ENCODE peak calls at places on chromosome 7, in five cellular contexts. One of them, this sample, is unnamed.

GRCh38 chr7:136114966-136115762 is 138.0 kb upstream of the MTPN start:
- DNase-seq in H1: peak
- DNase-seq in HepG2: peak
- DNase-seq in GM12878: no peak
- DNase-seq in HEK293T: peak
- DNase-seq in this sample: peak

GRCh38 chr7:154911862-154912261 is 91.1 kb downstream of the PAXIP1 start:
- DNase-seq in H1: no peak
- DNase-seq in HEK293T: no peak
- DNase-seq in HepG2: no peak
- DNase-seq in GM12878: no peak
- DNase-seq in this sample: no peak

GRCh38 chr7:158165711-158166110 is 421.9 kb downstream of the PTPRN2 start:
- DNase-seq in HEK293T: no peak
- DNase-seq in GM12878: no peak
- DNase-seq in HepG2: no peak
- DNase-seq in H1: no peak
- DNase-seq in this sample: no peak

GRCh38 chr7:44565097-44565794 is 8.5 kb downstream of the DDX56 start:
- DNase-seq in H1: peak
- DNase-seq in HepG2: peak
- DNase-seq in GM12878: no peak
- DNase-seq in HEK293T: peak
- DNase-seq in this sample: peak

GRCh38 chr7:115851291-115851690 is 179.3 kb downstream of the TFEC start:
- DNase-seq in H1: no peak
- DNase-seq in HEK293T: no peak
- DNase-seq in HepG2: peak
- DNase-seq in GM12878: no peak
- DNase-seq in this sample: peak

GRCh38 chr7:30169585-30169978 is 34.8 kb downstream of the MTURN start:
- DNase-seq in HepG2: no peak
- DNase-seq in H1: no peak
- DNase-seq in GM12878: no peak
- DNase-seq in HEK293T: no peak
- DNase-seq in this sample: no peak

GRCh38 chr7:105487559-105488218 is 34.4 kb downstream of the PUS7 start:
- DNase-seq in HEK293T: peak
- DNase-seq in HepG2: peak
- DNase-seq in H1: no peak
- DNase-seq in GM12878: no peak
- DNase-seq in this sample: no peak

GRCh38 chr7:156556083-156556482 is 84.5 kb upstream of the RNF32 start:
- DNase-seq in HEK293T: no peak
- DNase-seq in H1: no peak
- DNase-seq in GM12878: no peak
- DNase-seq in HepG2: no peak
- DNase-seq in this sample: no peak

GRCh38 chr7:116171094-116171493 is 39.2 kb upstream of the TES start:
- DNase-seq in H1: no peak
- DNase-seq in HepG2: no peak
- DNase-seq in HEK293T: no peak
- DNase-seq in GM12878: no peak
- DNase-seq in this sample: no peak

GRCh38 chr7:35826751-35827150 is 25.9 kb downstream of the SEPTIN7 start:
- DNase-seq in H1: no peak
- DNase-seq in HEK293T: no peak
- DNase-seq in GM12878: no peak
- DNase-seq in HepG2: no peak
- DNase-seq in this sample: no peak

DNA sequence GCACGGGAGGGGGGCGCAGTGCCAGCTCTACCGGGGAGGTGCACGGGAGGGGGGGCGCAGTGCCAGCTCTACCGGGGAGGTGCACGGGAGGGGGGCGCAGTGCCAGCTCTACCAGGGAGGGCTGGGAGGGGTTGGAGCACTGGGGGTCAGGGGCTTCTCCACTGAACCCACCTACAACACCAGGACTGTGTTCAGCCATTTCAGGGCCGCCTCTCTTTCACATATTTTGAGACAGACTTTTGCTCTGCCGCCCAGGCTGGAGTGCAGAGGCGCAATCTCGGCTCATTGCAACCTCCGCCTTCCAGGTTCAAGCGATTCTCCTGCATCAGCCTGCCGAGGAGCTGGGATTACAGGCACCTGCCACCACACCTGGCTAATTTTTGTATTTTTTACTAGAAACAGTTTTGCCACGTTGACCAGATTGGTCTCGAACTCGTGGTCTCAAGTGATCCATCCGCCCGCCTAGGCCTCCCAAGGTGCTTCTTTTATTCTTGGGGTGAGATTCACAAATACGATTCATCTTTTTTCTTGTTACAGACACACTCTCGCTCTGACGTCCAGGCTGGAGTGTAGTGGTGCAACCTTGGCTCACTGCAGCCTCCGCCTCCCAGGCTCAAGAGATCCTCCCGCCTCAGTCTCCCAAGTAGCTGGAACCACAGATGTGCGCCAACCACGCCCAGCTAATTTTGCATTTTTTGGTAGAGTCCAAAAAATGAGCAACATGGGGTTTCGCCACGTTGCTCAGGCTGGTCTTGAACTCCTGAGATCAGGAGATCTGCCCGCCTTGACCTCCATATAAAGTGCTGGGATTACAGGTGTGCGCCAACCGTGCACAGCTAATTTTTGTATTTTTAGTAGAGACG is 37.0 kb downstream of the ADAP1 start:
- DNase-seq in H1: no peak
- DNase-seq in HEK293T: no peak
- DNase-seq in HepG2: no peak
- DNase-seq in GM12878: no peak
- DNase-seq in this sample: no peak
- TF ChIP-seq SUZ12 in H1: no peak
- TF ChIP-seq SUZ12 in HEK293T: no peak
- TF ChIP-seq SUZ12 in HepG2: no peak
- TF ChIP-seq SUZ12 in GM12878: no peak
- TF ChIP-seq SUZ12 in this sample: no peak

DNA sequence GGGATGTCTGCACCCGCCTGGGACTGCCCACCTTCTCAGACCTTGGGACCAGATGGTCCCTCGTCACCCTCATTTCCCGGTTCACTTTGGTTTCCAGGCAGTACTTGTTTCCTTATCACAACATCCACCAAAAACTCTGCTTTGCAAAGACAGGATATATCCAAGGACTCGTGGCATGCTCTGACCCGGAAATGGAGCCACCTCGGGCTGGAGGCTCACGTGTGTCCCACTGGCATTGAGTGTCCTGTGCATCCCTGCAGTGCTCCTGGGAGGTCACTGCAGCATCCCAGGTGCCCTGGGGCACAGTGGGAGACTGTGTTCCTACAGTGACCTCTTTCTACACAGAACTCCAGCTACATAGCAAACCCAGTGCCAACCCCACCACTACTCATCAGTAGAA is 611.9 kb upstream of the FOXK1 start:
- DNase-seq in HepG2: no peak
- DNase-seq in H1: no peak
- DNase-seq in HEK293T: no peak
- DNase-seq in GM12878: no peak
- DNase-seq in this sample: no peak
- TF ChIP-seq SUZ12 in HepG2: no peak
- TF ChIP-seq SUZ12 in H1: no peak
- TF ChIP-seq SUZ12 in HEK293T: no peak
- TF ChIP-seq SUZ12 in GM12878: no peak
- TF ChIP-seq SUZ12 in this sample: no peak

GRCh38 chr7:130062246-130062645 is 8.1 kb upstream of the KLHDC10 start:
- DNase-seq in H1: no peak
- DNase-seq in HepG2: no peak
- DNase-seq in GM12878: no peak
- DNase-seq in HEK293T: no peak
- DNase-seq in this sample: no peak

GRCh38 chr7:130063036-130063435 is 7.3 kb upstream of the KLHDC10 start:
- DNase-seq in H1: peak
- DNase-seq in HEK293T: peak
- DNase-seq in GM12878: no peak
- DNase-seq in HepG2: peak
- DNase-seq in this sample: peak

GRCh38 chr7:130069179-130069977 is 956 bp upstream of the KLHDC10 start:
- DNase-seq in HEK293T: no peak
- DNase-seq in H1: no peak
- DNase-seq in GM12878: no peak
- DNase-seq in HepG2: peak
- DNase-seq in this sample: no peak

GRCh38 chr7:130069978-130070899 is at the start of gene KLHDC10:
- DNase-seq in HepG2: peak
- DNase-seq in H1: peak
- DNase-seq in HEK293T: peak
- DNase-seq in GM12878: peak
- DNase-seq in this sample: peak

DNA sequence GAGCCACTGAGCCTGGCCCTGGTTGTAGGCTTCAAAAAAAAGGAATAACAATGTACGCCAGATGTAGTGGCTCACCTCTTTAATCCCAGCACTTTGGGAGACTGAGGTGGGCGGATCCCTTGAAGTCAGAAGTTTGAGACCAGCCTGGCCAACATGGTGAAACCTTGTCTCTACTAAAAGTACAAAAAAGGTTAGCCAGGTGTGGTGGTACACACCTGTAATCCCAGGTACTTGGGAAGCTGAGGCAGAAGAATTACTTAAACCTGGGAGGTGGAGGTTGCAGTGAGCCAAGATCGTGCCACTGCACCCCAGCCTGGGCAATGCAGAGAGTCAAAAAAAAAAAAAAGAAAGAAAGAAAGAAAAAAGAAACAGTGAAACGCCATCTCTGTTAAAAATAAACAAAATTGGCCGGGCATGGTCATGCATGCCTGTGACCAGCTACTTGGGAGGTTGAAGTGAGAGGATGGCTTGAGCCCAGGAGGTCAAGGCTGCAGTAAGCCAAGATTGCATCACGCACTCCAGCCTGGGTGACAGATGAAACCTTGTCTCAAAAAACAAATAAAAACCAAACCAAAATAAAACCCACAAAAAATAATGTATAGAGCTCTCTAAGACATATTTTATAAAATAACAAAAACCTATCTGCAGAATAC is 4.7 kb upstream of the KLHDC10 start:
- DNase-seq in GM12878: no peak
- DNase-seq in HepG2: peak
- DNase-seq in HEK293T: no peak
- DNase-seq in H1: no peak
- DNase-seq in this sample: no peak
- TF ChIP-seq SUZ12 in GM12878: no peak
- TF ChIP-seq SUZ12 in HepG2: no peak
- TF ChIP-seq SUZ12 in HEK293T: no peak
- TF ChIP-seq SUZ12 in H1: no peak
- TF ChIP-seq SUZ12 in this sample: no peak

GRCh38 chr7:95550546-95550945 is 45.8 kb downstream of the PDK4 start:
- DNase-seq in HepG2: no peak
- DNase-seq in GM12878: no peak
- DNase-seq in H1: no peak
- DNase-seq in HEK293T: no peak
- DNase-seq in this sample: no peak

GRCh38 chr7:95546647-95547046 is 49.7 kb downstream of the PDK4 start:
- DNase-seq in H1: no peak
- DNase-seq in HepG2: no peak
- DNase-seq in HEK293T: no peak
- DNase-seq in GM12878: no peak
- DNase-seq in this sample: no peak

GRCh38 chr7:95547949-95548348 is 48.4 kb downstream of the PDK4 start:
- DNase-seq in H1: no peak
- DNase-seq in GM12878: no peak
- DNase-seq in HepG2: no peak
- DNase-seq in HEK293T: no peak
- DNase-seq in this sample: no peak

GRCh38 chr7:95547356-95547755 is 49.0 kb downstream of the PDK4 start:
- DNase-seq in GM12878: no peak
- DNase-seq in HepG2: no peak
- DNase-seq in H1: no peak
- DNase-seq in HEK293T: no peak
- DNase-seq in this sample: no peak

DNA sequence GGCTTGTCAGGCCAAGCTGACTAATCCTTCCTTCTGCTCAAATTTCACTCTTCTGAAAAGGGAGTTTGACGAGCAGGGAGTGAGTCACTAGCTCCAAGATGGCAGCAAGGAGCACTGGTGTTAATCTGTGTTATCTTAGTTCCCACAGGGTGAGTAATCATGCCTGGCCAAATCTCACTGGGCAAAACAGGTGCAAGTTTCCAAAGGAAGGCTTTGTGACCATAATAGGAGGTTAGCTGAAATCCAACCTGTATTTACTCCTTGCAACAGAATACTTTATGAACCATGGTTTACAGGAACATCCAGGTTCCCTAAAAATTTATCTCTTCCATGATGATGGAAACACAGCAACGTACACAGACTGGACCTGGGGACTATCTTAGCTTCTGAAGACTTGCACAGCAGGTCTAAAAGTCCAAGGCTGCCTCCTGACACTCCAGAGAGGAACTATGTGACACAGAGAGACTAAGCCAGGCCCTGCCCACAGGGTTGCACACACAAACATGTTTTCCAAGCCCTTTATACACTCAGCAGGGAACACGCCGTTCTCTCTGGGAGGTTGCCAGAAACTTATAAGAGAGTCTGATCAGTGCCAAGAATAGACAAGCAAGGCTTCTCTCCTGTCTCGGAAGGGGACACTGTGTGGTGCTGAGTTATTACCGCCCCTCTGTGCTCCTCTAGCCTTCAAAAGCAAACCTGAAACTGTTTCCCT is 46.3 kb downstream of the PDK4 start:
- DNase-seq in GM12878: no peak
- DNase-seq in HEK293T: no peak
- DNase-seq in HepG2: no peak
- DNase-seq in H1: no peak
- DNase-seq in this sample: peak
- TF ChIP-seq SUZ12 in GM12878: no peak
- TF ChIP-seq SUZ12 in HEK293T: no peak
- TF ChIP-seq SUZ12 in HepG2: no peak
- TF ChIP-seq SUZ12 in H1: no peak
- TF ChIP-seq SUZ12 in this sample: no peak

GRCh38 chr7:1859266-1860035 is 189.4 kb downstream of the ELFN1 start:
- DNase-seq in H1: no peak
- DNase-seq in HepG2: no peak
- DNase-seq in GM12878: no peak
- DNase-seq in HEK293T: no peak
- DNase-seq in this sample: no peak

GRCh38 chr7:1857487-1858425 is 187.7 kb downstream of the ELFN1 start:
- DNase-seq in HepG2: no peak
- DNase-seq in H1: no peak
- DNase-seq in HEK293T: no peak
- DNase-seq in GM12878: no peak
- DNase-seq in this sample: no peak

GRCh38 chr7:1856966-1857441 is 186.9 kb downstream of the ELFN1 start:
- DNase-seq in H1: no peak
- DNase-seq in HEK293T: no peak
- DNase-seq in GM12878: no peak
- DNase-seq in HepG2: no peak
- DNase-seq in this sample: no peak

GRCh38 chr7:1856161-1856965 is 186.3 kb downstream of the ELFN1 start:
- DNase-seq in HEK293T: no peak
- DNase-seq in H1: no peak
- DNase-seq in GM12878: no peak
- DNase-seq in HepG2: no peak
- DNase-seq in this sample: no peak

GRCh38 chr7:1858435-1859265 is 188.6 kb downstream of the ELFN1 start:
- DNase-seq in H1: no peak
- DNase-seq in HepG2: no peak
- DNase-seq in GM12878: no peak
- DNase-seq in HEK293T: no peak
- DNase-seq in this sample: no peak
- TF ChIP-seq SUZ12 in H1: no peak
- TF ChIP-seq SUZ12 in HepG2: no peak
- TF ChIP-seq SUZ12 in GM12878: no peak
- TF ChIP-seq SUZ12 in HEK293T: no peak
- TF ChIP-seq SUZ12 in this sample: no peak